ENCODE peak calls at places on chromosomes 3 and 15, in seven cellular contexts. One of them, this sample, is unnamed.

GRCh38 chr3:61926913-61927312 is 365.5 kb downstream of the PTPRG start:
- DNase-seq in transverse colon: no peak
- DNase-seq in DND-41: no peak
- DNase-seq in heart right ventricle: no peak
- DNase-seq in pancreas: no peak
- DNase-seq in upper lobe of right lung: no peak
- DNase-seq in OCI-LY7: no peak
- DNase-seq in this sample: no peak

GRCh38 chr3:45964139-45964538 is 20.9 kb downstream of the CXCR6 start:
- DNase-seq in heart right ventricle: no peak
- DNase-seq in pancreas: no peak
- DNase-seq in upper lobe of right lung: no peak
- DNase-seq in transverse colon: no peak
- DNase-seq in OCI-LY7: no peak
- DNase-seq in DND-41: no peak
- DNase-seq in this sample: no peak

GRCh38 chr15:79674124-79674465 is 222.7 kb downstream of the MTHFS start:
- DNase-seq in pancreas: no peak
- DNase-seq in heart right ventricle: no peak
- DNase-seq in DND-41: no peak
- DNase-seq in transverse colon: no peak
- DNase-seq in OCI-LY7: no peak
- DNase-seq in upper lobe of right lung: no peak
- DNase-seq in this sample: no peak

GRCh38 chr3:98991393-98991792 is 89.9 kb upstream of the DCBLD2 start:
- DNase-seq in heart right ventricle: no peak
- DNase-seq in upper lobe of right lung: no peak
- DNase-seq in pancreas: no peak
- DNase-seq in transverse colon: no peak
- DNase-seq in DND-41: no peak
- DNase-seq in OCI-LY7: peak
- DNase-seq in this sample: no peak

GRCh38 chr3:33954956-33955355 is 156.5 kb downstream of the PDCD6IP start:
- DNase-seq in pancreas: no peak
- DNase-seq in DND-41: no peak
- DNase-seq in OCI-LY7: peak
- DNase-seq in heart right ventricle: no peak
- DNase-seq in upper lobe of right lung: no peak
- DNase-seq in transverse colon: no peak
- DNase-seq in this sample: no peak

GRCh38 chr3:65836047-65836446 is 202.7 kb downstream of the MAGI1 start:
- DNase-seq in transverse colon: no peak
- DNase-seq in OCI-LY7: no peak
- DNase-seq in upper lobe of right lung: no peak
- DNase-seq in pancreas: no peak
- DNase-seq in DND-41: no peak
- DNase-seq in heart right ventricle: no peak
- DNase-seq in this sample: no peak

GRCh38 chr3:194030372-194030771 is 105.6 kb upstream of the HES1 start:
- DNase-seq in heart right ventricle: no peak
- DNase-seq in upper lobe of right lung: no peak
- DNase-seq in transverse colon: no peak
- DNase-seq in DND-41: no peak
- DNase-seq in OCI-LY7: no peak
- DNase-seq in pancreas: peak
- DNase-seq in this sample: no peak

GRCh38 chr3:128423525-128424147 is 43.1 kb downstream of the DNAJB8 start:
- DNase-seq in DND-41: no peak
- DNase-seq in transverse colon: no peak
- DNase-seq in OCI-LY7: no peak
- DNase-seq in heart right ventricle: no peak
- DNase-seq in upper lobe of right lung: no peak
- DNase-seq in pancreas: no peak
- DNase-seq in this sample: no peak

GRCh38 chr3:52479876-52480575 is 15.1 kb upstream of the STAB1 start:
- DNase-seq in heart right ventricle: no peak
- DNase-seq in transverse colon: no peak
- DNase-seq in upper lobe of right lung: peak
- DNase-seq in DND-41: no peak
- DNase-seq in pancreas: no peak
- DNase-seq in OCI-LY7: no peak
- DNase-seq in this sample: no peak

GRCh38 chr15:61172325-61172724 is 56.8 kb downstream of the RORA start:
- DNase-seq in transverse colon: no peak
- DNase-seq in upper lobe of right lung: no peak
- DNase-seq in pancreas: no peak
- DNase-seq in OCI-LY7: no peak
- DNase-seq in DND-41: no peak
- DNase-seq in heart right ventricle: no peak
- DNase-seq in this sample: no peak

DNA sequence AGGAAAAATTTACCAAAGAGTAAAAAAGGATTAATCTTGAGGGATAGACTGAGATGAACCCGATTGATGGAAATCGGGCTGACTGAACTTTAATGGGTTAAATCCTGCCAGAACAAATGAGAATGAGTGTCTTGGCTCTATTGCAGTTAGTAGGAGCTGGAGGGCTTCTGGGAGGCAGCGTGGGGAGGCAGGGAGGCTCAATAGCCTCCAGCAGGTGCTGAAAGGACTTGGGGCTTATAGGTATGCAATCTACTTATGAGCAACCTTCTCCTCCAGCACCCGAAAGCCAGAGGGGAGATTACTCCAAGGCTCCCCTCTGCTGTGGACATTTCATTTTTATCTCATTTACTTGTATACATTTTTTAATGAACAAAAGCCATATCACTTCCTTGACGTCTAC is 1.0 kb upstream of the CRYBG3 start:
- DNase-seq in transverse colon: no peak
- DNase-seq in upper lobe of right lung: no peak
- DNase-seq in heart right ventricle: no peak
- DNase-seq in DND-41: no peak
- DNase-seq in pancreas: no peak
- DNase-seq in OCI-LY7: no peak
- DNase-seq in this sample: no peak
- H3K4me3 ChIP-seq in transverse colon: peak
- H3K4me3 ChIP-seq in upper lobe of right lung: peak
- H3K4me3 ChIP-seq in heart right ventricle: peak
- H3K4me3 ChIP-seq in DND-41: peak
- H3K4me3 ChIP-seq in pancreas: no peak
- H3K4me3 ChIP-seq in OCI-LY7: peak
- H3K4me3 ChIP-seq in this sample: peak

GRCh38 chr3:70612920-70613319 is 300.5 kb upstream of the MDFIC2 start:
- DNase-seq in transverse colon: no peak
- DNase-seq in pancreas: no peak
- DNase-seq in upper lobe of right lung: no peak
- DNase-seq in heart right ventricle: no peak
- DNase-seq in DND-41: no peak
- DNase-seq in OCI-LY7: no peak
- DNase-seq in this sample: no peak

GRCh38 chr3:70615286-70615685 is 302.8 kb upstream of the MDFIC2 start:
- DNase-seq in pancreas: no peak
- DNase-seq in upper lobe of right lung: no peak
- DNase-seq in heart right ventricle: no peak
- DNase-seq in transverse colon: no peak
- DNase-seq in DND-41: no peak
- DNase-seq in OCI-LY7: no peak
- DNase-seq in this sample: no peak

GRCh38 chr3:70608434-70608833 is 296.0 kb upstream of the MDFIC2 start:
- DNase-seq in upper lobe of right lung: no peak
- DNase-seq in heart right ventricle: no peak
- DNase-seq in OCI-LY7: no peak
- DNase-seq in DND-41: no peak
- DNase-seq in transverse colon: no peak
- DNase-seq in pancreas: peak
- DNase-seq in this sample: no peak

GRCh38 chr3:70618151-70618550 is 305.7 kb upstream of the MDFIC2 start:
- DNase-seq in OCI-LY7: no peak
- DNase-seq in pancreas: no peak
- DNase-seq in transverse colon: no peak
- DNase-seq in DND-41: no peak
- DNase-seq in heart right ventricle: no peak
- DNase-seq in upper lobe of right lung: no peak
- DNase-seq in this sample: no peak

DNA sequence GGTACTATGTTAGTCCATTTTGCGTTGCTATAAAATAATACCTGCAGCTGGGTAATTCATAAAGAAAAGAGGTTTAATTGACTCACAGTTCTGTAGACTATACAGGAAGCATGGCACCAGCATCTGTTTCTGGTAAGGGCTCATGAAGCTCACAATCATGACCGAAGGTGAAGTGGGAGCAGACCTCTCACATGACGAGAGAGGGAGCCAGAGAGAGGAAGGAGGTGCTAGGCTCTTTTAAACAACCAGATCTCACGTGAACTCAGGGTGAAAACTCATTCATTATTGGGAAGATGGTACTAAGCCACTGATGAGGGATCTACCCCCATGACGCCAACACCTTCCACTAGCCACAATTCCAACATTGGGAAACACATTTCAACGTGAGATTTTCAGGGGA is 301.7 kb upstream of the MDFIC2 start:
- DNase-seq in upper lobe of right lung: no peak
- DNase-seq in DND-41: no peak
- DNase-seq in heart right ventricle: no peak
- DNase-seq in pancreas: no peak
- DNase-seq in OCI-LY7: no peak
- DNase-seq in transverse colon: no peak
- DNase-seq in this sample: no peak
- TF ChIP-seq CTCF in upper lobe of right lung: no peak
- TF ChIP-seq CTCF in DND-41: no peak
- TF ChIP-seq CTCF in heart right ventricle: no peak
- TF ChIP-seq CTCF in pancreas: no peak
- TF ChIP-seq CTCF in OCI-LY7: peak
- TF ChIP-seq CTCF in transverse colon: no peak
- TF ChIP-seq CTCF in this sample: no peak

DNA sequence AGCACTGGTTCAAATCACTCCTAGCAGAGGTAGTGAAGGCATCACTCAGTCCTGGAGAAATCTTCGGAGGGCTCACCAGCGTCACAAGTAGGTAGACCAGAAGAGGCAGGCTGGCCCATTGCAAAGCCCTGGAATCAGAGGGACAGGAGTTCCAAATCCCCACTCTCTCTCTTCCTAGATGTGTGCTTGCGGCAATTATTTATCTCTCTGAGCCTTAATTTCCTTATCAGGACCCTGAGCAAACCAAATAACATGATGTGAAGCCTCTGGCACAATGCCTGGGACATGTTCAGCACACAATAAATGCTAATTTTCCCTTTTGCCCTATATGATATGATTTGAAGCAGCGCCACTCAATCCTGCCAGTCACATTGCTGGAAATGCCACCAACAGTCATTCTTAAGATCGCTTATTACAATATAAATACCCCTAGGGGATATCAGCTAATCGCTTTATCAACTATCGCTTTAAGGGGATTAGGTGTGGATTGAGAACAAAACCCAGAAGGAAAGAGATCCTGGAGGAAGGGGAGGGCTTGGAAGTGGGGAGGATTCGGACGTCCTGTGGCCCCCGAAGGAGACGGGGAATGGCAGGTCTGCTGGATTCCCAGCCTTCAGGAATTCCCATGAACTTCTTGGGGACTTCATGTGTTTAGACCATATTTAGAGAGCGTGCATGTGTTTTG is 59.5 kb upstream of the TSEN2 start:
- DNase-seq in OCI-LY7: no peak
- DNase-seq in upper lobe of right lung: no peak
- DNase-seq in DND-41: no peak
- DNase-seq in heart right ventricle: no peak
- DNase-seq in pancreas: no peak
- DNase-seq in transverse colon: no peak
- DNase-seq in this sample: no peak
- H3K27ac ChIP-seq in OCI-LY7: no peak
- H3K27ac ChIP-seq in upper lobe of right lung: no peak
- H3K27ac ChIP-seq in DND-41: peak
- H3K27ac ChIP-seq in heart right ventricle: no peak
- H3K27ac ChIP-seq in pancreas: no peak
- H3K27ac ChIP-seq in transverse colon: no peak
- H3K27ac ChIP-seq in this sample: no peak

DNA sequence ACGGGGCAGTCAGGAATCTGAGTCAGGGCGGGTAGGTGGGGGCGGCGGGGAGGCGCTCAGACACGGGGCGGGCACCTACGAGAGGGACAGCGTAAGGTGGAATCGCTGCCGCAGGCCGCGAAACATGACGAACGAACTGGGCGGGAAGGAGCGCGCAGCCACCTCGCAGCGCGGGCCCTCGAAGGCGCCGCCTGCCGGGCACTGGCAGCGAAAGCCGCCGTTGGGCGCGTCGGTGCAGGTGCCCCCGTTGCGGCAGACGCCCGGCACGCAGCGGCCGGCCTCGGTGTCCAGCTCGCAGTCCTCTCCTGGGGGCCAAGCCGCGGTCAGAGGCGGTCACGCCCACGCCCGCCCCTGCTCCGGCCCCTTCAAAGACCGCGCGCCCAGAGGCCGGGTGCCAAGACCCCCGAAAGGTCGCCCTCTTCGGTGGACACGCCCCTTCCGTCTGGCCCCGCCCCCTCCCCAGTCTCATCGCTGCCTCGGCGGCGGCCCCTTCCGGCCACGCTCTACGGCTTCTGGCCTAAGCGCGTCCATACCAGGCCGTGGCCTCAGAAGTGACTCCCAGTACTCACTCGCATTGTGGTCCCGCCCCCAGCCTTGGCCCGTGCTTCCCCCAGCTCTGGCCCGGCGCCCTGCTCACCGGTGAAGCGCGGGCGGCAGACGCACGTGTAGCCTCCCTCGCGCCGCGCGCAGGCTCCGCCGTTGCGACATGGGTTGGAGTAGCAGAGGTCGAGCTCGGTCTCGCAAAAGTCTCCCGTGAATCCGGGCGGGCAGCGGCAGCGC is 6.4 kb downstream of the CELSR3 start:
- DNase-seq in pancreas: peak
- DNase-seq in heart right ventricle: peak
- DNase-seq in OCI-LY7: peak
- DNase-seq in upper lobe of right lung: peak
- DNase-seq in DND-41: no peak
- DNase-seq in transverse colon: peak
- DNase-seq in this sample: peak
- H3K4me3 ChIP-seq in pancreas: peak
- H3K4me3 ChIP-seq in heart right ventricle: peak
- H3K4me3 ChIP-seq in OCI-LY7: peak
- H3K4me3 ChIP-seq in upper lobe of right lung: peak
- H3K4me3 ChIP-seq in DND-41: no peak
- H3K4me3 ChIP-seq in transverse colon: peak
- H3K4me3 ChIP-seq in this sample: peak

This sample was measured in coronary artery.